ENCODE peak calls at places on chromosome 20, in six cellular contexts. G is tibial nerve, U is heart left ventricle, V is GM12865, N is cardiac fibroblast, E is GM23248. Z is an unnamed sample.

GRCh38 chr20:18223399-18223798 is 64.9 kb upstream of the ZNF133 start:
- DNase-seq in G (no peak), U (no peak), V (no peak), N (no peak), E (no peak), Z (no peak)

GRCh38 chr20:58989196-58989595 is 8.1 kb downstream of the NELFCD start:
- DNase-seq in G (peak; percentile 1), U (no peak), V (no peak), N (no peak), E (no peak), Z (no peak)

GRCh38 chr20:20743511-20744169 is 31.2 kb upstream of the RALGAPA2 start:
- DNase-seq in G (peak; percentile 23), U (peak; percentile 65), V (no peak), N (no peak), E (no peak), Z (no peak)

GRCh38 chr20:45181639-45182038 is 6.9 kb downstream of the PI3 start:
- DNase-seq in G (no peak), U (no peak), V (no peak), N (no peak), E (peak; percentile 17), Z (no peak)

GRCh38 chr20:43658068-43658722 is 8.7 kb upstream of the MYBL2 start:
- DNase-seq in G (no peak), U (no peak), V (peak; percentile 29), N (peak; percentile 6), E (peak; percentile 63), Z (no peak)

GRCh38 chr20:9088556-9088955 is 19.7 kb downstream of the PLCB4 start:
- DNase-seq in G (no peak), U (no peak), V (no peak), N (no peak), E (no peak), Z (no peak)

GRCh38 chr20:11031300-11031699 is 357.5 kb upstream of the JAG1 start:
- DNase-seq in G (no peak), U (no peak), V (no peak), N (no peak), E (no peak), Z (no peak)

GRCh38 chr20:46230811-46231282 is 77.5 kb downstream of the CDH22 start:
- DNase-seq in G (no peak), U (no peak), V (no peak), N (peak; percentile 36), E (peak; percentile 45), Z (peak; percentile 25)

GRCh38 chr20:43508604-43509040 is 1.1 kb downstream of the L3MBTL1 start:
- DNase-seq in G (no peak), U (no peak), V (no peak), N (peak; percentile 17), E (peak; percentile 11), Z (no peak)

GRCh38 chr20:9269280-9269971 is 200.5 kb downstream of the PLCB4 start:
- DNase-seq in G (no peak), U (no peak), V (no peak), N (peak; percentile 39), E (peak; percentile 64), Z (no peak)

GRCh38 chr20:18276821-18277220 is 11.5 kb upstream of the ZNF133 start:
- DNase-seq in G (peak; percentile 48), U (peak; percentile 49), V (peak; percentile 75), N (peak; percentile 81), E (peak; percentile 88), Z (peak; percentile 19)

GRCh38 chr20:46004813-46005505 is 3.7 kb upstream of the MMP9 start:
- DNase-seq in G (no peak), U (peak; percentile 50), V (peak; percentile 46), N (no peak), E (no peak), Z (peak; percentile 92)

GRCh38 chr20:52971498-52972189 is 514 bp upstream of the TSHZ2 start:
- DNase-seq in G (no peak), U (no peak), V (no peak), N (no peak), E (no peak), Z (no peak)

GRCh38 chr20:46814366-46815232 is 80.0 kb upstream of the EYA2 start:
- DNase-seq in G (no peak), U (no peak), V (peak; percentile 9), N (peak; percentile 90), E (peak; percentile 95), Z (no peak)

GRCh38 chr20:35901678-35902544 is 52.4 kb downstream of the SCAND1 start:
- DNase-seq in G (no peak), U (no peak), V (no peak), N (peak; percentile 91), E (peak; percentile 91), Z (no peak)

GRCh38 chr20:47360489-47361267 is 4.2 kb upstream of the ZMYND8 start:
- DNase-seq in G (peak; percentile 78), U (peak; percentile 93), V (peak; percentile 64), N (peak; percentile 94), E (peak; percentile 80), Z (no peak)

GRCh38 chr20:1163105-1163504 is 21.7 kb downstream of the TMEM74B start:
- DNase-seq in G (no peak), U (no peak), V (peak; percentile 50), N (no peak), E (no peak), Z (no peak)

GRCh38 chr20:58228103-58228483 is 360 bp downstream of the ANKRD60 start:
- DNase-seq in G (no peak), U (no peak), V (no peak), N (no peak), E (peak; percentile 38), Z (no peak)

GRCh38 chr20:14410869-14411555 is 73.6 kb upstream of the FLRT3 start:
- DNase-seq in G (no peak), U (no peak), V (no peak), N (no peak), E (no peak), Z (no peak)

GRCh38 chr20:61605862-61606557 is 353.9 kb downstream of the CDH4 start:
- DNase-seq in G (no peak), U (no peak), V (no peak), N (no peak), E (no peak), Z (no peak)

GRCh38 chr20:10741060-10741459 is 67.3 kb upstream of the JAG1 start:
- DNase-seq in G (no peak), U (no peak), V (no peak), N (no peak), E (no peak), Z (no peak)

GRCh38 chr20:38534756-38535155 is 46.2 kb upstream of the ADIG start:
- DNase-seq in G (no peak), U (no peak), V (peak; percentile 2), N (no peak), E (no peak), Z (no peak)

GRCh38 chr20:21714297-21715192 is 9.1 kb downstream of the PAX1 start:
- DNase-seq in G (no peak), U (no peak), V (no peak), N (no peak), E (no peak), Z (no peak)

GRCh38 chr20:37335642-37336368 is 10.1 kb upstream of the SRC start:
- DNase-seq in G (no peak), U (no peak), V (peak; percentile 74), N (peak; percentile 28), E (peak; percentile 40), Z (no peak)

GRCh38 chr20:58715709-58716475 is 23.3 kb downstream of the NPEPL1 start:
- DNase-seq in G (no peak), U (peak; percentile 3), V (no peak), N (no peak), E (no peak), Z (no peak)

GRCh38 chr20:62618622-62619529 is 23.4 kb upstream of the SLCO4A1 start:
- DNase-seq in G (no peak), U (no peak), V (peak; percentile 84), N (no peak), E (no peak), Z (no peak)

GRCh38 chr20:62622877-62623487 is 19.3 kb upstream of the SLCO4A1 start:
- DNase-seq in G (no peak), U (no peak), V (no peak), N (no peak), E (peak; percentile 16), Z (no peak)

GRCh38 chr20:62622178-62622876 is 20.0 kb upstream of the SLCO4A1 start:
- DNase-seq in G (no peak), U (no peak), V (no peak), N (no peak), E (no peak), Z (no peak)

GRCh38 chr20:62621251-62622110 is 20.8 kb upstream of the SLCO4A1 start:
- DNase-seq in G (no peak), U (no peak), V (no peak), N (no peak), E (no peak), Z (no peak)

DNA sequence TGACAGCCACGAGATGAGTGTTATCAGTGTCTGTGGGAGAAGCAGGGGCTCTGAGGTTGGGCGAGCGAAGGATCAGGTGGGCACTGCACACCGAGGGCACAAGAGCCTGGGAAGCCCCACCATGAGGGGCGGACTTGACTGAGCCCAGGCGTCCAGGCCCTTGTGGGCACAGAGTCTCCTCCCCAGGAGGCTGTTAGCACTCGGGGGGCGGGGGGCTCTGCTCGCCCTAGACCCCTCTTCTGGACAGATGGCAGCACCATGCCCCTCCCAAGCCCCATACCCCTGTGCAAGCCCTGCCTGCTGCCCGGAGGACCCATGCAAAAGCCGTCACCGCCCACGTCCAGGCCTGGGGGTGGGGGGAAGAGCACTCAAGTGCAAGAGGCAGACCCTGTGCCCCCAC is 21.7 kb upstream of the SLCO4A1 start:
- DNase-seq in G (no peak), U (no peak), V (no peak), N (no peak), E (no peak), Z (no peak)
- H3K4me3 ChIP-seq in G (no peak overlapping the region), U (no peak overlapping the region), V (no peak overlapping the region), N (no peak overlapping the region), E (no peak overlapping the region), Z (no peak overlapping the region)

GRCh38 chr20:41011551-41012067 is 17.0 kb upstream of the TOP1 start:
- DNase-seq in G (no peak), U (no peak), V (peak; percentile 94), N (no peak), E (no peak), Z (peak; percentile 77)
- H3K4me3 ChIP-seq in G (no peak overlapping the region), U (no peak overlapping the region), V (peak overlapping the region; percentile 15), N (no peak overlapping the region), E (no peak overlapping the region), Z (no peak overlapping the region)

GRCh38 chr20:32582659-32583580 is 2.2 kb downstream of the NOL4L start:
- DNase-seq in G (no peak), U (peak; percentile 30), V (no peak), N (no peak), E (peak; percentile 48), Z (no peak)
- H3K4me3 ChIP-seq in G (peak overlapping the region; percentile 56), U (peak overlapping the region; percentile 78), V (peak overlapping the region; percentile 62), N (peak overlapping the region; percentile 30), E (peak overlapping the region; percentile 74), Z (no peak overlapping the region)

GRCh38 chr20:23644159-23644558 is 6.4 kb upstream of the CST3 start:
- DNase-seq in G (no peak), U (no peak), V (no peak), N (no peak), E (no peak), Z (no peak)
- H3K4me3 ChIP-seq in G (no peak overlapping the region), U (no peak overlapping the region), V (no peak overlapping the region), N (no peak overlapping the region), E (no peak overlapping the region), Z (no peak overlapping the region)

GRCh38 chr20:56802805-56803204 is 173.7 kb downstream of the TFAP2C start:
- DNase-seq in G (no peak), U (no peak), V (no peak), N (no peak), E (no peak), Z (no peak)
- H3K4me3 ChIP-seq in G (no peak overlapping the region), U (no peak overlapping the region), V (no peak overlapping the region), N (no peak overlapping the region), E (no peak overlapping the region), Z (no peak overlapping the region)

Z was measured in Jurkat, Clone E6-1.